ENCODE peak calls at places on chromosomes 6 and 20, in six cellular contexts. G is HCT116; B is fibroblast of lung; M is stimulated activated CD8-positive, alpha-beta memory T cell treated with anti-CD3 and anti-CD28 coated beads, Interleukin-15, amount 100 ng/mL, for 1 hour; S is left cardiac atrium; V is memory B cell. X is an unnamed sample.

GRCh38 chr20:63501818-63502670 is 3.2 kb upstream of the EEF1A2 start:
- DNase-seq in M (no peak), V (no peak), B (no peak), G (no peak), S (peak; percentile 72), X (no peak)

GRCh38 chr6:25640446-25640845 is 11.6 kb upstream of the SCGN start:
- DNase-seq in S (no peak), G (no peak), M (no peak), V (no peak), B (no peak), X (no peak)

GRCh38 chr6:30877419-30878262 is 6.7 kb upstream of the DDR1 start:
- DNase-seq in G (peak; percentile 77), S (peak; percentile 93), M (peak; percentile 55), B (peak; percentile 93), V (peak; percentile 39), X (peak; percentile 44)

GRCh38 chr20:7926767-7927166 is 13.5 kb downstream of the HAO1 start:
- DNase-seq in S (peak; percentile 25), G (peak; percentile 12), V (no peak), M (no peak), B (peak; percentile 57), X (no peak)

GRCh38 chr6:70724524-70724923 is 56.8 kb downstream of the SMAP1 start:
- DNase-seq in G (no peak), M (no peak), B (no peak), V (no peak), S (no peak), X (no peak)

GRCh38 chr20:13024581-13024980 is 15.8 kb downstream of the SPTLC3 start:
- DNase-seq in S (no peak), M (no peak), G (no peak), V (no peak), B (no peak), X (no peak)

GRCh38 chr6:84967389-84967788 is 203.0 kb upstream of the TBX18 start:
- DNase-seq in B (peak; percentile 57), M (no peak), V (no peak), G (peak; percentile 48), S (no peak), X (no peak)

GRCh38 chr6:159941286-159942113 is 27.4 kb upstream of the IGF2R start:
- DNase-seq in S (no peak), G (peak; percentile 12), B (peak; percentile 66), V (no peak), M (no peak), X (no peak)

GRCh38 chr6:126475449-126475848 is 135.5 kb downstream of the CENPW start:
- DNase-seq in M (no peak), V (no peak), S (no peak), G (no peak), B (peak; percentile 35), X (no peak)

GRCh38 chr20:35269055-35269781 is 8.7 kb downstream of the MMP24OS start:
- DNase-seq in M (no peak), G (no peak), V (peak; percentile 38), S (peak; percentile 68), B (peak; percentile 48), X (no peak)

GRCh38 chr20:17808357-17808756 is 108.6 kb downstream of the BANF2 start:
- DNase-seq in B (peak; percentile 84), S (peak; percentile 51), M (no peak), G (no peak), V (no peak), X (no peak)

GRCh38 chr6:106444777-106445507 is 84.4 kb downstream of the CRYBG1 start:
- DNase-seq in V (peak; percentile 65), G (peak; percentile 45), S (no peak), M (no peak), B (peak; percentile 74), X (no peak)

GRCh38 chr6:4348462-4349112 is 213.2 kb upstream of the ECI2 start:
- DNase-seq in V (no peak), B (peak; percentile 49), M (no peak), S (no peak), G (no peak), X (no peak)

GRCh38 chr6:82385961-82386360 is 22.3 kb downstream of the TPBG start:
- DNase-seq in G (no peak), B (no peak), S (no peak), M (no peak), V (no peak), X (no peak)

GRCh38 chr20:43975096-43975768 is 60.6 kb downstream of the TOX2 start:
- DNase-seq in G (peak; percentile 86), S (no peak), V (no peak), M (no peak), B (peak; percentile 90), X (no peak)

X was measured in GOT3.